ENCODE peak calls at places on chromosome 3, in seven cellular contexts. J, A, F, Q, O, M and E are unnamed samples.

GRCh38 chr3:11059090-11059798 is 66.7 kb downstream of the SLC6A1 start:
- DNase-seq in J (peak), A (peak), F (peak), Q (peak), O (peak), M (peak), E (peak)

GRCh38 chr3:45761831-45762230 is 34.5 kb downstream of the SLC6A20 start:
- DNase-seq in J (no peak), A (no peak), F (no peak), Q (no peak), O (peak), M (no peak), E (no peak)

GRCh38 chr3:143529778-143530177 is 318.5 kb downstream of the SLC9A9 start:
- DNase-seq in J (no peak), A (no peak), F (no peak), Q (no peak), O (no peak), M (no peak), E (no peak)

GRCh38 chr3:194732617-194733016 is 46.9 kb downstream of the FAM43A start:
- DNase-seq in J (no peak), A (no peak), F (no peak), Q (no peak), O (no peak), M (no peak), E (peak)

GRCh38 chr3:42852443-42852842 is 23.2 kb downstream of the CYP8B1 start:
- DNase-seq in J (no peak), A (no peak), F (no peak), Q (no peak), O (no peak), M (peak), E (no peak)

GRCh38 chr3:159911011-159911663 is 77.5 kb upstream of the IL12A start:
- DNase-seq in J (no peak), A (no peak), F (no peak), Q (no peak), O (no peak), M (no peak), E (peak)

GRCh38 chr3:176160997-176161396 is 1036.3 kb downstream of the TBL1XR1 start:
- DNase-seq in J (no peak), A (no peak), F (no peak), Q (no peak), O (no peak), M (no peak), E (no peak)

GRCh38 chr3:147369671-147370123 is 36.6 kb downstream of the ZIC4 start:
- DNase-seq in J (no peak), A (no peak), F (no peak), Q (peak), O (peak), M (no peak), E (no peak)

GRCh38 chr3:34012102-34012461 is 213.7 kb downstream of the PDCD6IP start:
- DNase-seq in J (no peak), A (peak), F (peak), Q (no peak), O (no peak), M (no peak), E (peak)

GRCh38 chr3:39414421-39414907 is 7.9 kb downstream of the RPSA start:
- DNase-seq in J (no peak), A (no peak), F (no peak), Q (peak), O (peak), M (no peak), E (no peak)

GRCh38 chr3:41532976-41533375 is 333.7 kb downstream of the CTNNB1 start:
- DNase-seq in J (no peak), A (no peak), F (no peak), Q (no peak), O (no peak), M (no peak), E (no peak)
- H3K27ac ChIP-seq in J (no peak), A (no peak), F (no peak), Q (no peak), O (no peak), M (no peak), E (no peak)

DNA sequence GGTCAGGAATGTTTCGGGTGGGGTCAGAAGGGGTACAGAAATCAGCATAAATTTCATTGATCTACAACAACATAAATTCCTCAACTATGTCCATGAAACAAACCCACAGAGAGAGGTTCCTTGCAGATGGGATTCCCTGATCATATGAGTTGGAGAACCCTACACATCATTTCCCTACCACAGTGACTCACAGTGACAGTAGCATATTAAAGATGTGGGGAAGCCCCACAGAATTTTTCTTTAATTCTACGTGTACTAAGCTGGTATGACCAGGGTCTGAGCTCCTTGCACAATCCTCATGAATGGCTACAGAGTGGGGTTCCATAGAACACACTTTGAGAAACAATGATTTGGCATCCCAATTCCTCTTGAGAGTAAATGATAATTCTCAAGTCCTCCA is 116.9 kb upstream of the RAD18 start:
- DNase-seq in J (no peak), A (no peak), F (peak), Q (no peak), O (no peak), M (no peak), E (no peak)
- H2BK120ac ChIP-seq in J (no peak), A (no peak), F (no peak), Q (no peak), O (no peak), M (no peak), E (no peak)

DNA sequence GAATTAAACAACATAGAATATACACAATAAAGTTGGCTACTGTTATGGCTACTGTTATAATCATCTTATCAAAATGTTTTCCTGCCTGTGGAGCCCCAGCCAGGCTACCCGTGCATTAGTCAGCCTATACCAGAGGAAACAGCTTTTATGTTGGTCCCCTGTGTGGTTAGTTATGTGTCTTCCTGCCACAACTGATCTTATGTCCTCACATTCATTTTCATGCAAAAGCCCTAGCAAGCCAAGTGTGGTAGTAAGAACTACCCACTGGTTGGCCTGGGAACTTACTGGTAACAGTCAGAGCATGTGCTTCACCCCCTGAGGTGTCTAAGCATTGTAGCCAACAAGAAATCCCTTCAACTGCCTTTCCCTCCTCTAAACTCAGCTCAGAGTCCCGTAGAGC is 21.8 kb downstream of the MGLL start:
- DNase-seq in J (no peak), A (no peak), F (peak), Q (no peak), O (no peak), M (no peak), E (no peak)
- H3K27ac ChIP-seq in J (no peak), A (no peak), F (peak), Q (no peak), O (no peak), M (no peak), E (peak)

DNA sequence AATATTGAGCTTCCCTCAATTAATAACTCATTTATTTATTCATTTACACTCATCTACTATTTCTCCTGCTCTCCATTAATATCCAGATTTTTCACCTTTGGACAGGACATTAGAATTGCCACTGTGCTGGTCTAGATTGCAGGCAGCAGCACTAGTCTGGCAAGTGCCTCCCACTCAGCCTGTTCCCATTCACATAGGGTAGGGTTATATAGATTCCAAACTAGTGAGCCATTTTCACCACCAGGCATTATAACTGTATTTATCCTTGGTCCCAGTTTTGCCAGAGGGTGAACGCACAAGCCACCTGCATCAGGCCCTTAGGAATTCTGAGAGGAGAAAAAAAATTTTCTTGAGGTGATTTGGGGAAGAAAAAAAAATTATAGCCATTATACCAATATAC is 44.5 kb downstream of the ANAPC13 start:
- DNase-seq in J (no peak), A (no peak), F (peak), Q (no peak), O (no peak), M (peak), E (no peak)
- H2BK120ac ChIP-seq in J (no peak), A (no peak), F (peak), Q (no peak), O (no peak), M (no peak), E (no peak)

GRCh38 chr3:100850156-100850555 is 140.9 kb downstream of the TFG start:
- DNase-seq in J (no peak), A (no peak), F (peak), Q (no peak), O (no peak), M (peak), E (no peak)

DNA sequence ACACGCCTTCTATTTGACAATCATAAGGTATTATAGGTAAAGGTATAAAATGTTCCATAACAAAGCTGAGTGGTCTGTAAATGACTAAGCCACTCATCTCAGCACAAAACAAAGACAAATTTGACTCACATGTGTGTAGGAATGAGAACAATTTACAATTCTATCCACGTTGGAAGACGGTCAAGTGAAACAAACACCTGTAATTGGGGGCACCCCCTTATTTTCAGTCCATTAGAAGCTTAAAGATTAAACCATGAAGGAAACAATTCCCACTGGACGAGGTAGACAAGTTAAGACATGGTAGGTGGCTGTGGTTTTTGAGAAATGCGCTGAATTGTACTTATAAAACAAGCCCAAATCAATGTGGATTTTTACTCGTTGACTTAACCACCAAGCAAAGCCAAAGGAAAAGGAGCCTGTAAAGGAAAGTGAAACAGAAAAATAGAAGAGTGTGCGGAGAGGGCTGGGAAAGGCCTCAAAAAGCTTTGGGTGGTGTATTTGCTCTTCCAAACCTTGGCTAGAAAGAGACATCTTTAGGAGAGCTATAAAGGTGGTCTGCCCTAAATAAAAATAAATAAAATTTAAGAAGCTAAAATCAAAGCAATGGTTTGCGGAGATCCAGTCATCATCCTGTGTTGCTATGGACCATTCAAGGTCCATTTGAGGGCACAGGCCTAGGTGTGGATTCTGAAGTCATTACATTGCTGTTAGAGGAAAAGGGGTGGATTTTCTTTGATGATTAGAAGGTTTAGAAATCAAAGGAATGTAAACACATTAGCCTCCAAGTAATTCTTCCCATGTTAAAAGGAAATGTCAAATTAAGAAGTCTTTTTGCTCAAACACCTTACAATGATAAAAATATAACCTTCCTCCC is 135.0 kb downstream of the TFG start:
- DNase-seq in J (no peak), A (no peak), F (peak), Q (no peak), O (no peak), M (no peak), E (no peak)
- H3K27ac ChIP-seq in J (no peak), A (no peak), F (no peak), Q (no peak), O (no peak), M (no peak), E (no peak)

GRCh38 chr3:167859610-167860009 is 124.1 kb downstream of the SERPINI1 start:
- DNase-seq in J (no peak), A (no peak), F (no peak), Q (no peak), O (no peak), M (no peak), E (no peak)

GRCh38 chr3:167864559-167864887 is 129.0 kb downstream of the SERPINI1 start:
- DNase-seq in J (no peak), A (no peak), F (no peak), Q (no peak), O (no peak), M (no peak), E (peak)

GRCh38 chr3:167863811-167864558 is 128.5 kb downstream of the SERPINI1 start:
- DNase-seq in J (no peak), A (no peak), F (no peak), Q (no peak), O (no peak), M (no peak), E (no peak)

GRCh38 chr3:167861649-167862048 is 126.1 kb downstream of the SERPINI1 start:
- DNase-seq in J (no peak), A (no peak), F (no peak), Q (no peak), O (no peak), M (no peak), E (peak)

GRCh38 chr3:167862104-167862785 is 126.7 kb downstream of the SERPINI1 start:
- DNase-seq in J (no peak), A (no peak), F (no peak), Q (no peak), O (no peak), M (no peak), E (peak)
- H2BK120ac ChIP-seq in J (no peak), A (no peak), F (no peak), Q (no peak), O (no peak), M (no peak), E (no peak)